ENCODE peak calls at places on chromosomes 11 and 22, in five cellular contexts. O, E, G, A and S are unnamed samples.

GRCh38 chr11:111047376-111047775 is 198.1 kb upstream of the POU2AF2 start:
- DNase-seq in O (no peak), E (peak; percentile 6), G (no peak), A (no peak), S (no peak)

GRCh38 chr11:28621648-28622215 is 513.5 kb downstream of the METTL15 start:
- DNase-seq in G (no peak), O (no peak), A (no peak), E (peak; percentile 29), S (no peak)

GRCh38 chr11:72243567-72244316 is at the start of gene PHOX2A:
- DNase-seq in A (no peak), O (no peak), E (no peak), G (no peak), S (no peak)

GRCh38 chr11:65713212-65713969 is 1.3 kb downstream of the KAT5 start:
- DNase-seq in E (no peak), O (no peak), A (peak; percentile 77), G (no peak), S (no peak)

GRCh38 chr11:125155100-125155444 is 9.5 kb upstream of the PKNOX2 start:
- DNase-seq in A (no peak), E (no peak), G (no peak), O (no peak), S (no peak)

GRCh38 chr11:2168286-2169000 is 3.2 kb downstream of the TH start:
- DNase-seq in O (no peak), A (no peak), E (no peak), G (no peak), S (no peak)

GRCh38 chr11:73866586-73866996 is 10.1 kb downstream of the COA4 start:
- DNase-seq in E (peak; percentile 93), A (no peak), G (peak; percentile 61), O (peak; percentile 65), S (peak; percentile 89)

GRCh38 chr11:47915407-47916137 is 64.8 kb upstream of the PTPRJ start:
- DNase-seq in O (no peak), A (peak; percentile 80), G (no peak), E (no peak), S (no peak)

GRCh38 chr11:75543808-75544207 is 18.1 kb upstream of the GDPD5 start:
- DNase-seq in O (no peak), A (no peak), G (no peak), E (no peak), S (no peak)

GRCh38 chr22:45612940-45613339 is 58.7 kb upstream of the ATXN10 start:
- DNase-seq in A (no peak), O (no peak), G (no peak), E (no peak), S (no peak)

GRCh38 chr11:84212467-84213390 is 926.6 kb upstream of the CCDC90B start:
- DNase-seq in O (no peak), A (no peak), G (no peak), E (no peak), S (no peak)

GRCh38 chr22:43540570-43540969 is 128.8 kb downstream of the MPPED1 start:
- DNase-seq in A (no peak), E (no peak), O (no peak), G (no peak), S (no peak)

GRCh38 chr11:119222308-119222707 is 16.2 kb downstream of the CBL start:
- DNase-seq in A (no peak), E (peak; percentile 81), O (no peak), G (no peak), S (no peak)

GRCh38 chr11:13261600-13262061 is 16.0 kb upstream of the BMAL1 start:
- DNase-seq in O (peak; percentile 84), A (no peak), E (peak; percentile 87), G (no peak), S (no peak)

GRCh38 chr22:19056951-19057401 is 65.2 kb downstream of the DGCR2 start:
- DNase-seq in E (no peak), O (no peak), G (no peak), A (peak; percentile 67), S (peak; percentile 57)

GRCh38 chr11:63999349-64000025 is 13.2 kb downstream of the OTUB1 start:
- DNase-seq in O (peak; percentile 61), E (no peak), A (peak; percentile 87), G (peak; percentile 62), S (peak; percentile 86)

GRCh38 chr11:587546-587945 is 11.3 kb downstream of the PHRF1 start:
- DNase-seq in E (no peak), A (no peak), G (no peak), O (no peak), S (no peak)

GRCh38 chr11:83044958-83045712 is 26.6 kb downstream of the RAB30 start:
- DNase-seq in O (peak; percentile 86), E (peak; percentile 92), G (no peak), A (no peak), S (no peak)

GRCh38 chr11:11349870-11350325 is 3.2 kb downstream of the CSNK2A3 start:
- DNase-seq in E (peak; percentile 90), G (no peak), A (no peak), O (no peak), S (no peak)

GRCh38 chr11:65392186-65392829 is 5.9 kb downstream of the FRMD8 start:
- DNase-seq in G (no peak), E (no peak), O (no peak), A (no peak), S (peak; percentile 63)

GRCh38 chr11:123137496-123138270 is 57.4 kb downstream of the CLMP start:
- DNase-seq in O (no peak), A (peak; percentile 80), G (peak; percentile 82), E (peak; percentile 75), S (peak; percentile 93)

GRCh38 chr11:63567044-63567840 is 4.1 kb upstream of the PLAAT2 start:
- DNase-seq in E (peak; percentile 88), A (no peak), O (peak; percentile 95), G (peak; percentile 62), S (peak; percentile 39)

GRCh38 chr11:93537022-93537421 is 6.2 kb downstream of the SMCO4 start:
- DNase-seq in E (no peak), A (no peak), G (peak; percentile 82), O (no peak), S (no peak)

GRCh38 chr11:74636633-74637184 is 44.3 kb downstream of the POLD3 start:
- DNase-seq in G (no peak), O (peak; percentile 46), A (no peak), E (peak; percentile 95), S (no peak)

GRCh38 chr22:19149047-19149883 is 827 bp downstream of the GSC2 start:
- DNase-seq in O (no peak), E (no peak), A (peak; percentile 76), G (no peak), S (no peak)

DNA sequence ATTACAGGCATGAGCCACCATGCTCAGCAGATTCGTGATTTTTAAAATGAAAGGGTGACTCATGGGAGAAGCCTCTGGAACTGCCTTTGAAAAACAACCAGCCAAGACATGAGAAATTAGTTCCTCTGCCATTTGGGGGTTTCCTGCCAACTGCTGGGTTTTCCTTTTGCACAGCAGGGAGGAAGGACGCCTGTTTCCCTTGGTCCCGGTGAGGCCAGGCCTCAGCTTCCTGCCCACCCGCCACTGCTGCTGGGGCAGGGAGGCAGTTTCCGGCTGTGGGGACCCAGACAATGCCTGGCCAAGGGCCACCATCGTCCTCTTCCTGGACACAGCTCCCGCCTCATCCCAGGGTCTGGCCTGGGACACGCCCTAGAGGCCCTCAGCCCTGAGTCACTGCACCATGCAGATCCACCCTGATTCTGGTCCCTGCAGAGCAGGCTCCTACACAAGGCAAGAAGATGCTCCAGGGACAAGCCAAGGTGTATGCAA is 10.2 kb downstream of the PPM1F start:
- DNase-seq in E (peak; percentile 88), G (peak; percentile 95), A (peak; percentile 92), O (peak; percentile 49), S (peak; percentile 91)
- TF ChIP-seq POLR2A in E (no peak), G (no peak), A (no peak), O (no peak), S (no peak)

DNA sequence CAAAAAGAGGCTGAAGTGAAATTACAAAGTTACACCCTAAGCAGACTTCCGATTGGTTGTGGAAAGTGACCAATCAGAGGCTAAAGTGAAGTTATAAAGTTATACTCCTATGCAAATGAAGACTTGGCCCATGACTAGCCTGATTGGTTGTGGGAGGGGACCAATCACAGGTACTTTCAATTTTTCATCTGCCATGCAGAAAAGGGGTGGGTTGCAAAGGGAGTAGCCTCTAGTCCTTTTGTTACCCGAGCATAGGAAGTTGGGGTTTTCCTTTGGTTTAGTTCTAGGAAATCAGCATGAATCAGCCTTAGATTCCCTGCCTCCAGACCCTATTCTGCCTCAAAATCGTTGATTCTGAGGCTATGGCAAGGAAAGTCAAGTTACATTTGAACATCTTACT is 18.2 kb upstream of the CSTF3 start:
- DNase-seq in A (no peak), O (no peak), G (no peak), E (no peak), S (no peak)
- H3K27ac ChIP-seq in A (no peak overlapping the region), O (no peak overlapping the region), G (peak overlapping the region; percentile 4), E (no peak overlapping the region), S (no peak overlapping the region)

GRCh38 chr11:57800444-57801184 is 39.0 kb downstream of the CTNND1 start:
- DNase-seq in O (peak; percentile 95), A (no peak), E (peak; percentile 74), G (no peak), S (no peak)
- TF ChIP-seq POLR2A in O (no peak), A (no peak), E (no peak), G (no peak), S (no peak)

DNA sequence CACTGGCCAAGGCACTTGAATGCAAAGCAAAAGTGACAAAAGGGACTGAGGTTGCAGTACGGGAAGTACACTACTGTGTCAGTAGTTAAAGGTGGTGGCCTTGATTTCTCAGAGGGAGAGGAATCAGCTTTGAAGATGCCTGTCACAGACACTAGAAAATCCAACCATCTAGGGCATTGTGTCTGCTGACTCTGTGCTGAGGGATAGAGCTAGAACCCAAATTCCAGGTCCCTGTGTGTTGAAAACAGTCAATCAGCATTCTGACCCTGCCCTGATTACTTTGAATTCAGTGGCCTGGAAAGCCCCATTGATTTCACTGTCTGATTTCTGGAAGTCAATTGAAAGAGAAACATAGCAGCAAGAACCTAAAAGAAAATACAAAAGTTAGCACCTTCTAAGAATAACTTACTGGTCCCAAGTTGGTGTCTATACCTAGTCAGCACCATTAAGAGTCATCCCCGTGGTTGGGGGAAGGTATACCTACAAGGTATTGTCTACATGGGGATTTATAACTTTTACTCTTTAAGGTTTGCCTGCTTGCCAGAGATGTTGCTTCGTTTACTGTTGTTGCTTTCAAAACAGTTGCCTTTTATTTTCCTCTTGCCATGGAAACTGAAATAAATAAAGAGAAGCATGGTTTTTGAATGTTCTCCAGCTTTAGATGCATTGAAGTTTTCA is 97.2 kb downstream of the PDHX start:
- DNase-seq in O (no peak), G (no peak), A (no peak), E (no peak), S (no peak)
- H3K27ac ChIP-seq in O (peak overlapping the region; percentile 90), G (no peak overlapping the region), A (peak overlapping the region; percentile 51), E (peak overlapping the region; percentile 22), S (no peak overlapping the region)

GRCh38 chr22:38757464-38757757 is 1.6 kb upstream of the SUN2 start:
- DNase-seq in O (no peak), G (no peak), A (no peak), E (no peak), S (no peak)

GRCh38 chr22:38754247-38755154 is 1.3 kb downstream of the SUN2 start:
- DNase-seq in A (no peak), E (peak; percentile 43), G (peak; percentile 65), O (no peak), S (peak; percentile 93)

GRCh38 chr22:38755155-38755910 is 465 bp downstream of the SUN2 start:
- DNase-seq in O (peak; percentile 73), G (peak; percentile 97), A (peak; percentile 98), E (peak; percentile 48), S (peak; percentile 96)

GRCh38 chr22:38756631-38757463 is 1.0 kb upstream of the SUN2 start:
- DNase-seq in G (no peak), A (peak; percentile 83), E (no peak), O (no peak), S (no peak)

GRCh38 chr22:38755911-38756532 is at the start of gene SUN2:
- DNase-seq in E (peak; percentile 77), G (peak; percentile 96), O (peak; percentile 81), A (peak; percentile 98), S (peak; percentile 97)
- TF ChIP-seq POLR2A in E (peak; percentile 63), G (no peak), O (peak; percentile 8), A (no peak), S (peak; percentile 6)

GRCh38 chr22:26548303-26548702 is 36.0 kb upstream of the TFIP11 start:
- DNase-seq in A (no peak), O (no peak), G (no peak), E (no peak), S (no peak)
- H3K27ac ChIP-seq in A (no peak overlapping the region), O (no peak overlapping the region), G (peak overlapping the region; percentile 76), E (no peak overlapping the region), S (no peak overlapping the region)